ENCODE peak calls at places on chromosomes 1 and 21, in nine cellular contexts. V, Y, M, W, K, T, F, Z and S are unnamed samples.

GRCh38 chr1:12204140-12204539 is 25.7 kb upstream of the VPS13D start:
- DNase-seq in V (peak), Y (no peak), M (no peak), W (no peak), K (no peak), T (no peak), F (no peak), Z (no peak), S (no peak)

GRCh38 chr1:15997637-15998280 is 6.3 kb upstream of the SRARP start:
- DNase-seq in V (no peak), Y (no peak), M (no peak), W (no peak), K (no peak), T (no peak), F (peak), Z (no peak), S (no peak)

GRCh38 chr21:39562791-39563770 is 49.7 kb upstream of the B3GALT5 start:
- DNase-seq in V (no peak), Y (no peak), M (no peak), W (no peak), K (no peak), T (no peak), F (no peak), Z (no peak), S (no peak)

GRCh38 chr1:61005572-61006386 is 76.6 kb upstream of the NFIA start:
- DNase-seq in V (no peak), Y (peak), M (no peak), W (no peak), K (no peak), T (no peak), F (no peak), Z (no peak), S (no peak)

GRCh38 chr1:150272379-150272840 is at the start of gene C1orf54:
- DNase-seq in V (no peak), Y (peak), M (no peak), W (no peak), K (peak), T (no peak), F (no peak), Z (peak), S (peak)

GRCh38 chr1:166876540-166876838 is 425 bp upstream of the TADA1 start:
- DNase-seq in V (no peak), Y (no peak), M (no peak), W (no peak), K (no peak), T (no peak), F (no peak), Z (no peak), S (no peak)

GRCh38 chr1:212039622-212040021 is 4.1 kb downstream of the DTL start:
- DNase-seq in V (no peak), Y (no peak), M (no peak), W (no peak), K (no peak), T (no peak), F (no peak), Z (no peak), S (no peak)

GRCh38 chr1:35725591-35725990 is 6.9 kb upstream of the C1orf216 start:
- DNase-seq in V (no peak), Y (no peak), M (no peak), W (no peak), K (peak), T (no peak), F (no peak), Z (no peak), S (no peak)

GRCh38 chr21:39660596-39660995 is 47.9 kb downstream of the B3GALT5 start:
- DNase-seq in V (no peak), Y (no peak), M (no peak), W (peak), K (peak), T (peak), F (no peak), Z (peak), S (no peak)

GRCh38 chr21:19844334-19844733 is 1153.9 kb upstream of the NCAM2 start:
- DNase-seq in V (no peak), Y (no peak), M (no peak), W (no peak), K (no peak), T (no peak), F (no peak), Z (no peak), S (no peak)

GRCh38 chr1:22805672-22806038 is 95.0 kb downstream of the EPHB2 start:
- DNase-seq in V (no peak), Y (no peak), M (no peak), W (no peak), K (no peak), T (no peak), F (no peak), Z (no peak), S (no peak)

GRCh38 chr1:97906567-97907228 is 14.1 kb downstream of the DPYD start:
- DNase-seq in V (no peak), Y (no peak), M (no peak), W (peak), K (peak), T (peak), F (no peak), Z (peak), S (no peak)

GRCh38 chr1:196115641-196116040 is 492.6 kb downstream of the KCNT2 start:
- DNase-seq in V (no peak), Y (no peak), M (no peak), W (peak), K (peak), T (peak), F (peak), Z (peak), S (peak)

GRCh38 chr1:44012941-44013609 is 18.2 kb downstream of the SLC6A9 start:
- DNase-seq in V (no peak), Y (no peak), M (no peak), W (no peak), K (no peak), T (no peak), F (no peak), Z (no peak), S (no peak)

GRCh38 chr1:97902067-97902466 is 18.8 kb downstream of the DPYD start:
- DNase-seq in V (no peak), Y (no peak), M (no peak), W (no peak), K (no peak), T (no peak), F (no peak), Z (no peak), S (no peak)

GRCh38 chr1:221741364-221741970 is 422 bp downstream of the DUSP10 start:
- DNase-seq in V (no peak), Y (peak), M (no peak), W (no peak), K (peak), T (peak), F (peak), Z (no peak), S (peak)

GRCh38 chr1:119988316-119989067 is 81.0 kb downstream of the NOTCH2 start:
- DNase-seq in V (no peak), Y (no peak), M (no peak), W (no peak), K (peak), T (peak), F (no peak), Z (no peak), S (no peak)

GRCh38 chr1:24216254-24216653 is 29.2 kb upstream of the IFNLR1 start:
- DNase-seq in V (no peak), Y (no peak), M (no peak), W (no peak), K (no peak), T (peak), F (no peak), Z (no peak), S (no peak)

GRCh38 chr1:111503585-111504060 is at the start of the genes ADORA3 and TMIGD3:
- DNase-seq in V (peak), Y (no peak), M (no peak), W (no peak), K (no peak), T (no peak), F (no peak), Z (no peak), S (no peak)

GRCh38 chr1:78716186-78716585 is 66.6 kb downstream of the IFI44 start:
- DNase-seq in V (no peak), Y (no peak), M (no peak), W (no peak), K (peak), T (peak), F (no peak), Z (peak), S (no peak)

GRCh38 chr21:14453339-14453738 is 70.4 kb upstream of the HSPA13 start:
- DNase-seq in V (no peak), Y (no peak), M (peak), W (no peak), K (no peak), T (no peak), F (no peak), Z (no peak), S (no peak)

GRCh38 chr1:157438236-157439012 is 113.9 kb downstream of the FCRL5 start:
- DNase-seq in V (no peak), Y (no peak), M (no peak), W (no peak), K (no peak), T (peak), F (no peak), Z (no peak), S (no peak)

GRCh38 chr1:203536981-203537455 is 43.1 kb downstream of the OPTC start:
- DNase-seq in V (no peak), Y (no peak), M (no peak), W (peak), K (peak), T (peak), F (peak), Z (peak), S (no peak)

GRCh38 chr1:87392241-87393192 is 63.8 kb downstream of the LMO4 start:
- DNase-seq in V (no peak), Y (no peak), M (no peak), W (peak), K (peak), T (peak), F (peak), Z (peak), S (no peak)

GRCh38 chr1:26212726-26213125 is 21.3 kb upstream of the CEP85 start:
- DNase-seq in V (no peak), Y (no peak), M (no peak), W (no peak), K (no peak), T (no peak), F (no peak), Z (no peak), S (no peak)

DNA sequence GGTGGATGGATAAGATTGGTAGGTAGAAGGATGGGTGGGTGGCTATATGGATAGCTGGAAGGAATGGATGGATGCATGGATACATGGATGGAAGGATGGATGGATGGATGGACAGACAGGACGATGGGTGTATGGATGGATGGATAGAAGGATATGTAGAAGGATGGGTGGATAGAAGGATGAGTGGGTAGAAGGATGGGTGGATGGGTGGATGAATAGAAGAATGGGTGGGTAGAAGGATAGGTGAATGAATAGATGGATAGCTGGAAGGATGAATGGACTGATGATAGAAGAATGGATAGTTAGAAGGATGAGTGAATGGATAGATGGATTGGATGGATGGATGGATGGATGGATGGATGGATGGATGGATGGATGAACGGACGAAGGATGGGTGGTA is 5.0 kb downstream of the MASP2 start:
- DNase-seq in V (no peak), Y (no peak), M (no peak), W (no peak), K (no peak), T (no peak), F (no peak), Z (no peak), S (no peak)
- H2AFZ ChIP-seq in V (no peak), Y (no peak), M (no peak), W (no peak), K (no peak), T (no peak), F (no peak), Z (no peak), S (no peak)

GRCh38 chr1:94068096-94068830 is 52.7 kb downstream of the ABCA4 start:
- DNase-seq in V (no peak), Y (no peak), M (no peak), W (peak), K (peak), T (peak), F (peak), Z (peak), S (no peak)

GRCh38 chr1:94068831-94069648 is 51.9 kb downstream of the ABCA4 start:
- DNase-seq in V (no peak), Y (no peak), M (no peak), W (no peak), K (peak), T (peak), F (no peak), Z (peak), S (no peak)

GRCh38 chr1:94070746-94071318 is 50.1 kb downstream of the ABCA4 start:
- DNase-seq in V (no peak), Y (no peak), M (no peak), W (no peak), K (no peak), T (no peak), F (no peak), Z (no peak), S (no peak)

GRCh38 chr1:94071391-94071790 is 49.6 kb downstream of the ABCA4 start:
- DNase-seq in V (no peak), Y (no peak), M (no peak), W (no peak), K (no peak), T (no peak), F (no peak), Z (no peak), S (no peak)

GRCh38 chr1:94069649-94070285 is 51.2 kb downstream of the ABCA4 start:
- DNase-seq in V (no peak), Y (no peak), M (no peak), W (no peak), K (peak), T (peak), F (no peak), Z (no peak), S (no peak)
- H2AFZ ChIP-seq in V (no peak), Y (no peak), M (no peak), W (no peak), K (no peak), T (peak), F (no peak), Z (no peak), S (no peak)

GRCh38 chr1:240619357-240619756 is 7.4 kb upstream of the GREM2 start:
- DNase-seq in V (no peak), Y (no peak), M (no peak), W (no peak), K (no peak), T (no peak), F (peak), Z (no peak), S (no peak)
- H2AFZ ChIP-seq in V (no peak), Y (no peak), M (no peak), W (no peak), K (no peak), T (no peak), F (no peak), Z (no peak), S (no peak)

DNA sequence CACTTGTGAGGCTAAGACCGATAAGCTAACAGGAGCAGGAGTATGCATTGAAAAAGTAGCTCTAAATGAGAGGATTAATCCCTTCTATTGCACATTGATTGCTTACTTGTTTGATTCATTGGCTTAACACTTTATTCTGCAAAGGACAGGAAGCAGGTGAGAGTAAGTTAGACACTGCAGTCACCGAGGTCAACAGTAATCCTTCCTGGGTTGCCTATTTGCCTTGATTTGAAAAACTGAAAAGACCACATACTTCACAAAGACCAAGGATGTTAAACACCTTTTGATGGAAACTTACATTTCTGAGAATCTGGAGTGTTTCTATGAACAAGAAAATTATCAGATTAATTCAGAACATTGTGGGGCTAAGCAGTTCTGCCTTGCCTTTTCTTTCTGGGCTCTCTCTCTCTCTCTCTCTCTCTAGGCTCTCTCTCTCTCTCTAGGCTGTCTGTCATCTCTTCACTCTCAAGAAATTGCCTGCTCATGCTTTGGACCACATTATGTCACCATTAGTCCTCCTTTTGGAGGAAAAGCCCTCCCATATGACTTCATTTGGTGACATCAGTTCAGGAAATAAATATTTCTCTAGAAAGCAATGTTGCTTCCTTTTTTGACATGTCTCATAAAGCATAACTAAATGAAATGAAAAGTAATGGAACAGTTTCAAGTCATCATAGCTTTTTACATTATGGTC is 103.8 kb downstream of the TNFSF18 start:
- DNase-seq in V (no peak), Y (no peak), M (no peak), W (no peak), K (peak), T (peak), F (no peak), Z (no peak), S (no peak)
- H2AFZ ChIP-seq in V (no peak), Y (no peak), M (no peak), W (no peak), K (no peak), T (no peak), F (no peak), Z (no peak), S (no peak)

GRCh38 chr1:93961443-93961842 is 52.2 kb upstream of the GCLM start:
- DNase-seq in V (no peak), Y (no peak), M (no peak), W (no peak), K (no peak), T (no peak), F (no peak), Z (no peak), S (no peak)
- H2AFZ ChIP-seq in V (no peak), Y (no peak), M (no peak), W (peak), K (no peak), T (no peak), F (no peak), Z (no peak), S (no peak)

GRCh38 chr1:33727310-33727709 is 136.6 kb upstream of the HMGB4 start:
- DNase-seq in V (peak), Y (no peak), M (no peak), W (no peak), K (no peak), T (no peak), F (no peak), Z (no peak), S (no peak)
- H2AFZ ChIP-seq in V (no peak), Y (no peak), M (no peak), W (no peak), K (no peak), T (no peak), F (no peak), Z (no peak), S (no peak)

DNA sequence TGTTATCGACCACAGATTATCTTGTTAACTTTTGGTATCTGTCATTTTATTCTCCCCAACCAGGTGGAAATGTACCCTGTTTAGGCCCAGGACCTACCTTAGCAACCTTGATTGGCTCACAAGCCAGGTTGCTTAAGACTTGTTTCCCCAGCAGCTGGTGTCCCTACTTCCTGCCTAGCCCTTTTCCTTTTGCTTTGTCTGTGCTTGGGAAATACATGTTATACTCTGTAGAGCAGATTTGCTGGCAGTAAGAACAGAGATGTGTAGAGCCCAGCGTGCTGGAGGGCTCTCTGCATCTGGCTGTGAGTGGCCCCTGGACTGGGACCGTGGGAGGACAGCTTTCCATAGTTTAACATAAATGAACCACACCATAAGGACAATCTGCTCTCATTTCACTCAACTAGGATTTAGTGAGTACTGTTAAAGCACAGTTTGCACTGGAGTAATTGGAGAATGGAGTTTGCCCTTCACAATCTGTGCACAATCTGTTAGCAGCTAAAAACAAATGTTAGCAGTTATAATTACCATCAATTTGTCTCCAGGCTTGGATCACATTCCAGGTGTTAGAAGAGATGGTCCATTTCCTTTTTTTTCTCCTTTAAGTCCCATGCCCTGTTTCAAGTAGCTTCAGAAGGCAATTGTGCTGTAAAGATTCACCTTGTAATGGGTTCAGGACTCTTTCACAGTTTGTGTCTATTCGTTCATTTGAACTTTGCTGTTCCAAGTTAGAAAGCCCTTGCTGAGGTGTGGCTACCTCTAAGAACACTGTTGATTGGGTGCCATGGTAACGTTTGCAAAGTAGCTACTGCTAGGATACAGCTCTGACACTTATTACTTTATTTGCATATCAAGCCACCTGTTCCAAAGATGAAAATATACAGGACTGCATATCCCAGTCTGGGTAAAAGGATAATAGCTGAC is at the start of gene APOBEC4:
- DNase-seq in V (no peak), Y (no peak), M (no peak), W (no peak), K (no peak), T (no peak), F (no peak), Z (no peak), S (no peak)
- H2AFZ ChIP-seq in V (no peak), Y (no peak), M (peak), W (no peak), K (no peak), T (no peak), F (no peak), Z (no peak), S (no peak)